ENCODE peak calls at places on chromosomes 4 and X, in four cellular contexts. Y is GM12891, Z is K562, J is GM12878. D is an unnamed sample.

GRCh38 chr4:65865489-65865888 is 195.2 kb upstream of the EPHA5 start:
- DNase-seq in Y (no peak), Z (no peak), J (no peak), D (no peak)

GRCh38 chr4:8351931-8352367 is 82.4 kb downstream of the HTRA3 start:
- DNase-seq in Y (no peak), Z (no peak), J (no peak), D (no peak)

GRCh38 chr4:24642941-24643628 is 58.7 kb upstream of the DHX15 start:
- DNase-seq in Y (no peak), Z (no peak), J (no peak), D (no peak)

GRCh38 chrX:72105436-72105835 is 26.3 kb downstream of the RTL5 start:
- DNase-seq in Y (no peak), Z (no peak), J (peak), D (no peak)

GRCh38 chrX:121150217-121150616 is 102.8 kb downstream of the GLUD2 start:
- DNase-seq in Y (no peak), Z (no peak), J (no peak), D (no peak)

GRCh38 chrX:40267334-40268118 is 169.8 kb upstream of the BCOR start:
- DNase-seq in Y (peak), Z (no peak), J (peak), D (peak)

GRCh38 chr4:1053080-1053661 is 41.7 kb downstream of the FGFRL1 start:
- DNase-seq in Y (no peak), Z (no peak), J (no peak), D (no peak)

GRCh38 chr4:155828628-155829027 is 37.4 kb downstream of the ASIC5 start:
- DNase-seq in Y (no peak), Z (no peak), J (no peak), D (no peak)

GRCh38 chrX:138858438-138858837 is 146.9 kb upstream of the FGF13 start:
- DNase-seq in Y (no peak), Z (peak), J (no peak), D (no peak)

GRCh38 chr4:11908205-11908604 is 479.5 kb upstream of the HS3ST1 start:
- DNase-seq in Y (no peak), Z (no peak), J (no peak), D (no peak)

GRCh38 chr4:41137879-41138278 is 76.5 kb downstream of the APBB2 start:
- DNase-seq in Y (no peak), Z (no peak), J (no peak), D (no peak)

GRCh38 chrX:71301195-71301924 is at the start of gene ITGB1BP2:
- DNase-seq in Y (no peak), Z (no peak), J (no peak), D (no peak)

GRCh38 chrX:30883141-30883540 is 5.9 kb downstream of the TAB3 start:
- DNase-seq in Y (no peak), Z (no peak), J (no peak), D (no peak)

GRCh38 chrX:10310502-10310901 is 153.7 kb downstream of the CLCN4 start:
- DNase-seq in Y (no peak), Z (no peak), J (no peak), D (no peak)

GRCh38 chr4:6875431-6875831 is 34.2 kb upstream of the TBC1D14 start:
- DNase-seq in Y (no peak), Z (no peak), J (no peak), D (peak)

GRCh38 chrX:46959101-46959500 is 46.9 kb downstream of the JADE3 start:
- DNase-seq in Y (no peak), Z (no peak), J (no peak), D (peak)

GRCh38 chr4:15755321-15755750 is 22.8 kb upstream of the CD38 start:
- DNase-seq in Y (no peak), Z (no peak), J (no peak), D (no peak)

GRCh38 chr4:73447701-73448100 is 11.7 kb downstream of the AFP start:
- DNase-seq in Y (no peak), Z (no peak), J (no peak), D (no peak)

GRCh38 chr4:142040043-142040442 is 403.7 kb downstream of the IL15 start:
- DNase-seq in Y (no peak), Z (no peak), J (no peak), D (no peak)

GRCh38 chr4:17817027-17817426 is 6.2 kb downstream of the NCAPG start:
- DNase-seq in Y (no peak), Z (no peak), J (peak), D (no peak)

GRCh38 chrX:136822337-136823095 is 41.8 kb upstream of the ARHGEF6 start:
- DNase-seq in Y (no peak), Z (no peak), J (no peak), D (no peak)

GRCh38 chr4:119209077-119209476 is 3.4 kb upstream of the USP53 start:
- DNase-seq in Y (no peak), Z (peak), J (no peak), D (no peak)

GRCh38 chr4:130336585-130337217 is 1240.7 kb downstream of the C4orf33 start:
- DNase-seq in Y (no peak), Z (no peak), J (no peak), D (no peak)

GRCh38 chrX:19410259-19410658 is 66.5 kb downstream of the PDHA1 start:
- DNase-seq in Y (no peak), Z (no peak), J (no peak), D (no peak)

GRCh38 chrX:13151806-13152510 is 107.5 kb upstream of the FAM9C start:
- DNase-seq in Y (no peak), Z (no peak), J (no peak), D (no peak)

GRCh38 chr4:34178476-34178875 is 2065.8 kb downstream of the ARAP2 start:
- DNase-seq in Y (no peak), Z (no peak), J (no peak), D (no peak)

GRCh38 chrX:30283456-30284200 is 25.6 kb downstream of the NR0B1 start:
- DNase-seq in Y (no peak), Z (peak), J (no peak), D (no peak)

GRCh38 chr4:185637162-185637875 is 102.0 kb upstream of the PDLIM3 start:
- DNase-seq in Y (no peak), Z (no peak), J (no peak), D (no peak)

GRCh38 chr4:93384897-93385296 is 443.7 kb upstream of the ATOH1 start:
- DNase-seq in Y (no peak), Z (no peak), J (no peak), D (no peak)

GRCh38 chr4:146791439-146791838 is 152.7 kb downstream of the POU4F2 start:
- DNase-seq in Y (no peak), Z (no peak), J (no peak), D (no peak)

GRCh38 chr4:89998350-89999098 is 103.9 kb downstream of the MMRN1 start:
- DNase-seq in Y (no peak), Z (no peak), J (no peak), D (no peak)

GRCh38 chrX:27964432-27964831 is 16.8 kb downstream of the DCAF8L1 start:
- DNase-seq in Y (no peak), Z (no peak), J (no peak), D (no peak)

GRCh38 chr4:40160258-40160657 is 36.6 kb upstream of the RHOH start:
- DNase-seq in Y (no peak), Z (no peak), J (no peak), D (no peak)

GRCh38 chr4:82428969-82429727 is 1.1 kb downstream of the HNRNPDL start:
- DNase-seq in Y (peak), Z (peak), J (peak), D (peak)

GRCh38 chrX:154378059-154378798 is 866 bp upstream of the EMD start:
- DNase-seq in Y (no peak), Z (peak), J (no peak), D (peak)
- TF ChIP-seq POLR2AphosphoS5 in Y (no peak), Z (no peak), J (no peak), D (peak)

GRCh38 chr4:182014989-182015388 is 228.2 kb upstream of the TENM3 start:
- DNase-seq in Y (no peak), Z (no peak), J (no peak), D (no peak)

GRCh38 chr4:182018691-182019090 is 224.5 kb upstream of the TENM3 start:
- DNase-seq in Y (no peak), Z (no peak), J (no peak), D (no peak)

GRCh38 chr4:182014164-182014563 is 229.0 kb upstream of the TENM3 start:
- DNase-seq in Y (no peak), Z (no peak), J (no peak), D (no peak)

GRCh38 chr4:182017038-182017437 is 226.2 kb upstream of the TENM3 start:
- DNase-seq in Y (no peak), Z (no peak), J (no peak), D (no peak)

DNA sequence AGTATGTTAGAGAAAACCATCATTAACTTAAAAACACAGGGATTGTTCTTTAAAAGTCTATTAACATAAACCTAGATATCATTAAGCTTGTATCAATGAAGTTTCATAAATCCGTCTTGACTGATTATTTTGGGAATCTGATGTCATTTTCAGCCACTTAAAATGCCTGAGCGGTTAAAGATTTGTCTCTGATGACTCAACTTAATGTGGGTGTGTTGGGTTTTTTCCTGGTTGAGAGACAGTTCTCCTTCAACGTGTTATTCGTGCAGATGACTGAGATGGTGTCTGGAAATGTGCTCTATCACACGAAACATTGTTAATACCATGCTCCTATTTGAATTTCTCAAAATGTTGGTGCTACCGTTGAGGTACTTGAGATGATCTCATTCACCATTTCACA is 227.3 kb upstream of the TENM3 start:
- DNase-seq in Y (no peak), Z (no peak), J (no peak), D (no peak)
- TF ChIP-seq SPI1 in Y (no peak), Z (no peak), J (no peak), D (no peak)

DNA sequence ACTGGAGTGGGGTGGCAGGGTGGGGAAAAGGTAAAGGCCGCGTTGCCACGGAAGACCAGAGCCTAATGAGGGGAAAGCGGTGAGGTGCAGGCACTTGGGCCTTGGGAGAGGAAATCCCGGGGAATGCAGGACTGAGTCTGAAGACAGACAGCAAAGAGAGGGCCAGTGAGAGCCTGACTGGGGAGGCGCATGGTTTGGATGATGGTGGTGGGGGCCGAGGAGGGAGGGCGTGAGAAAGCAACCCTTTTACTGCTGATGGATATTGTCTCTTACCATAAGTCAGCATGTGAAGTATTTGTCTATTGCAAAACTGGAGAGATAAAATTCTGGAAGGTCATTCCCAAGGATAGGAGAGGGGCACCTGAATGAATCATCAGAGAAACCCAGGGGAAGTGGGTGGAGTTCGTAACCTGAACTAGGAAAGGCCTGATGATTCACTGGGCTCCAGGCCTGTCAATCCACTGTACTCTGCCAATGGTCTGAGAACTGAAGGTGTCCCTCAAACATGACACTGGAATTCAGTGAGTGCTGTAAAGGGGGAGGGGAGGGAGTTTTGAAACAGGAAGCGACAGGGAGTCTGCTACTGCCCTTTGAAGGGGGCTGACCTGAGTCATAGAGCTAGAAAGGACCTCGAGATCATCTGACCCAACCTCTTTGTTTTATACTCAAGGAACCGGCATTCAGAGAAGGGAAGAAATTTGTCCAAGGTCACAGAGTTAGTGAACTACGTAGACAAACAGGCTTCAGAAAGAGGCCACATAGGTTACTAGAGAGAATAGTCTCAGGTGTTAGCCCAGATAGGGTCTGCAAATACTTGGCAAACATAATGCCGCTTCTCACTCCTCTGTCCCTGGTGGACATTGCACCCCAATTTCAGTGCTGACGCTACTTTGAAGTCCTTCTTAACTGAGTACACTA is 52.2 kb downstream of the NALF2 start:
- DNase-seq in Y (no peak), Z (peak), J (no peak), D (no peak)
- TF ChIP-seq POLR2AphosphoS5 in Y (no peak), Z (no peak), J (no peak), D (no peak)

GRCh38 chr4:152421576-152421975 is 114.3 kb downstream of the FBXW7 start:
- DNase-seq in Y (no peak), Z (no peak), J (no peak), D (no peak)
- TF ChIP-seq SPI1 in Y (no peak), Z (no peak), J (no peak), D (no peak)

GRCh38 chr4:107747748-107748486 is 27.9 kb upstream of the PAPSS1 start:
- DNase-seq in Y (no peak), Z (no peak), J (no peak), D (no peak)
- TF ChIP-seq POLR2AphosphoS5 in Y (no peak), Z (no peak), J (no peak), D (no peak)

DNA sequence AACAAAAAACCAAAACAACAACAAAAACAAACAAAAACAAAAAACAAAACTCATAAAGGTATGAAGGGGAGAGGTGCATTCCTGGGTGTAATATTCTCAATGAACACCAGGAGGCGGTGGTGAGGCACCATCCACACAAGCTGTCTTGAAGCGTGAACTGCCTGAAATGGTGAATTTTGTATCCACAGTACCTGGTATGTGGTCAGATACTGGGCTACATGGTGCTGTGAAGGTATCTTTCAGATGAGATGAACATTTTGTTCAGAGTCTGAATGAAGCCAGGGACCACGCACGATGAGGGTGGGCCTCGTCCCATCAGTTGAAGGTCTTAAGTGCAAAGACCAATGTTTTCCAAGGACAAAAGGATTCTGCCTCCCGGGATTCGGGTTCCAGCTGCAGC is 58.5 kb downstream of the ASMT start:
- DNase-seq in Y (no peak), Z (peak), J (no peak), D (peak)
- TF ChIP-seq SPI1 in Y (no peak), Z (no peak), J (no peak), D (no peak)